ENCODE peak calls at places on chromosomes 3 and 15, in five cellular contexts. S is astrocyte of the spinal cord, P is fibroblast of the aortic adventitia, K is Peyer's patch, Y is foreskin keratinocyte. H is an unnamed sample.
A peak's percentile ranks its signal among the peaks of the same experiment; 100 is the strongest.

GRCh38 chr15:87667643-87668042 is 588.9 kb downstream of the NTRK3 start:
- DNase-seq in K (no peak), Y (peak; percentile 19), S (peak; percentile 19), P (no peak), H (no peak)

GRCh38 chr15:67331676-67332075 is 77.1 kb downstream of the IQCH start:
- DNase-seq in Y (no peak), S (no peak), P (peak; percentile 14), K (no peak), H (no peak)

GRCh38 chr15:58203537-58203936 is 65.4 kb downstream of the AQP9 start:
- DNase-seq in S (peak; percentile 96), Y (no peak), K (no peak), P (peak; percentile 99), H (no peak)

GRCh38 chr3:86989611-86990010 is 1.3 kb downstream of the VGLL3 start:
- DNase-seq in P (peak; percentile 63), K (no peak), Y (no peak), S (peak; percentile 29), H (no peak)

GRCh38 chr3:123652346-123652984 is 67.6 kb upstream of the HACD2 start:
- DNase-seq in S (peak; percentile 77), P (peak; percentile 76), K (peak; percentile 31), Y (peak; percentile 32), H (peak; percentile 64)

GRCh38 chr3:58419782-58420512 is 13.7 kb downstream of the PDHB start:
- DNase-seq in S (peak; percentile 18), P (peak; percentile 84), Y (no peak), K (no peak), H (no peak)

GRCh38 chr3:15602146-15602536 is 596 bp downstream of the BTD start:
- DNase-seq in S (no peak), K (no peak), P (no peak), Y (no peak), H (no peak)

GRCh38 chr3:182179631-182180030 is 467.9 kb downstream of the SOX2 start:
- DNase-seq in S (no peak), P (no peak), K (no peak), Y (no peak), H (no peak)

GRCh38 chr15:62426387-62426956 is 261.4 kb upstream of the C2CD4B start:
- DNase-seq in Y (no peak), S (peak; percentile 84), K (no peak), P (peak; percentile 25), H (no peak)

GRCh38 chr3:78895528-78895927 is 872.3 kb downstream of the ROBO1 start:
- DNase-seq in P (peak; percentile 49), Y (no peak), S (peak; percentile 47), K (no peak), H (no peak)

GRCh38 chr3:164460851-164461250 is 617.4 kb downstream of the SI start:
- DNase-seq in Y (no peak), P (peak; percentile 20), S (no peak), K (no peak), H (no peak)

GRCh38 chr15:83559310-83559966 is 94.5 kb upstream of the ADAMTSL3 start:
- DNase-seq in K (no peak), P (peak; percentile 78), Y (peak; percentile 61), S (peak; percentile 56), H (peak; percentile 65)

GRCh38 chr3:99920530-99921376 is 103.1 kb downstream of the CMSS1 start:
- DNase-seq in K (peak; percentile 20), Y (no peak), P (peak; percentile 73), S (peak; percentile 38), H (no peak)

GRCh38 chr3:33848624-33849347 is 50.4 kb downstream of the PDCD6IP start:
- DNase-seq in Y (no peak), S (no peak), P (no peak), K (no peak), H (peak; percentile 50)

GRCh38 chr15:50241684-50242450 is 23.7 kb downstream of the HDC start:
- DNase-seq in Y (peak; percentile 63), S (no peak), K (no peak), P (peak; percentile 39), H (no peak)

GRCh38 chr15:70794596-70795310 is 31.4 kb upstream of the UACA start:
- DNase-seq in Y (no peak), K (no peak), S (peak; percentile 88), P (peak; percentile 26), H (no peak)

GRCh38 chr3:17137321-17137826 is 252.6 kb downstream of the PLCL2 start:
- DNase-seq in S (no peak), Y (no peak), K (no peak), P (no peak), H (no peak)

GRCh38 chr3:104628185-104628789 is 738.4 kb upstream of the ALCAM start:
- DNase-seq in S (peak; percentile 69), P (peak; percentile 78), Y (peak; percentile 67), K (no peak), H (no peak)

GRCh38 chr3:127273196-127273595 is 14.7 kb downstream of the PRR20G start:
- DNase-seq in P (no peak), K (no peak), Y (peak; percentile 77), S (no peak), H (no peak)

GRCh38 chr3:136901391-136901790 is 39.4 kb downstream of the NCK1 start:
- DNase-seq in Y (no peak), P (no peak), S (no peak), K (no peak), H (no peak)

GRCh38 chr3:184373422-184373821 is 4.6 kb downstream of the THPO start:
- DNase-seq in Y (no peak), K (no peak), P (peak; percentile 83), S (peak; percentile 23), H (no peak)

GRCh38 chr3:143674100-143674968 is 173.9 kb downstream of the SLC9A9 start:
- DNase-seq in P (peak; percentile 79), K (peak; percentile 84), S (peak; percentile 78), Y (peak; percentile 50), H (peak; percentile 84)

GRCh38 chr15:101445109-101445508 is 44.4 kb downstream of the PCSK6 start:
- DNase-seq in K (no peak), Y (no peak), S (no peak), P (no peak), H (no peak)

GRCh38 chr15:101442272-101442671 is 47.2 kb downstream of the PCSK6 start:
- DNase-seq in K (no peak), S (no peak), P (no peak), Y (no peak), H (no peak)

GRCh38 chr15:101445562-101446526 is 43.7 kb downstream of the PCSK6 start:
- DNase-seq in P (peak; percentile 71), S (no peak), Y (peak; percentile 79), K (no peak), H (no peak)

GRCh38 chr15:101441706-101442105 is 47.8 kb downstream of the PCSK6 start:
- DNase-seq in P (peak; percentile 39), S (no peak), K (no peak), Y (no peak), H (no peak)

GRCh38 chr15:101444015-101444414 is 45.5 kb downstream of the PCSK6 start:
- DNase-seq in Y (no peak), K (no peak), S (no peak), P (no peak), H (no peak)
- TF ChIP-seq CTCF in Y (no peak), K (no peak), S (no peak), P (no peak), H (no peak)

GRCh38 chr3:188664795-188665194 is 507.0 kb upstream of the TPRG1 start:
- DNase-seq in S (no peak), P (no peak), K (no peak), Y (no peak), H (peak; percentile 29)
- TF ChIP-seq CTCF in S (peak; percentile 22), P (no peak), K (no peak), Y (peak; percentile 61), H (peak; percentile 42)

DNA sequence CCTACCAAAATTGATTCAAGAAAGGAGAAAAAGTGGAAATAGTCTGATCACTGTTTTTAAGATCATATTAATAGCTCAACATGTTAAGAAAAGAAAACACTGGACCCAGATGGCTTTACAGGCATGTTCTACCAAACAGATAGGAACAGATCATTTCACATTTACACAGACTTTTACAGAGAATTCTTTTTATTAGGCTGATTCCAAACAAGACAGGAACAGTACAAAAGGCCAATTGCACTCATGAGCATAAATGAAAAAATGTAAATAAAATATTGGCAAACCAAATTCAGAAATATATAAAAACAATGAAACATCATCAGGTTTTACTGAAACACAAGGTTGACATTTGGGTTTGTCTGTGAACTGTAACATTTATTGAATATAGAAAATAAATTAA is 106.5 kb downstream of the WNT5A start:
- DNase-seq in Y (no peak), S (no peak), P (no peak), K (no peak), H (no peak)
- TF ChIP-seq CTCF in Y (no peak), S (no peak), P (no peak), K (no peak), H (no peak)

DNA sequence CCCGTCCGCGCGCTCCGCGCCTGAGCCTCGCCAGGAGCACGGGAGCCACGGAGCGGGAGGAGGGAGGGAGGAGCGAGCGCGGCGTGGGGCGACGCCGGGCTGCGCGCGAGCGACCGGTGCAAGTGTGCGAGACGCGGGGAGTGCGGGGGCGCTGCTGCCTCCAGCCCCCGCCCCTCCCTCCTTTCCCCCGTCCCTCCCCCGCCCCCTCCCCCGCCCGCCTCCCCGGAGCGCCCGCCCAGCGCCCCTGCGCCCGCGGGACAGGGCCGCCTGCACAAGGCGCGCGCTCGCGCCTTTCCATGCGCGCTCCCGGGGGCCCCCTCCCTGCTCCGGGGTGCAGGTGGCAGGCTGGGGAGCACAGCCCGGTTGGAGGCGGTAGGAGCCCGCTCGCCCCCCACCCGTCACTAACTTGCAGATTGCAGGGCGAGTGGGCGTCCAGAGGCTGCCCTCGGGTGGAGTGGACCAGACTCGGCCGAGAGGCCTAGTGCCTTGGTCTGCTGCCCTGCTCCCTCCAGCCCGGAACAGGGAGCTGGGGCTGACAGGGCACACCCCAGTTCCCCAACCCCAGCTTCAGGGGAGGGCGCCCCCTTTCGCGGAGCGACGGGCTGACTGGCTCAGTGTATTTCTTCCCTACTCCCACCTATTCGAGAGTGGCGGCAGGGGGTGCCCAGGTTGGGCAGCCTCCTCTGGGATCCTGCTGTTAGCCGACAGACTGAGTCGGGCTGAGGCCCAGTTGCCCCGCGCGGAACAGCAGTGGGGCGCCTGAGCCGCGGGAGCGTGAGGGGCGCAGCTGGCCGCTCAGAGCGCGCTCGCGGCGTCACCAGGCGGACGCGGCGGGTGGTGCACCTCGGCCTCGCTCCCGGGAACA is at the start of gene WNT7A:
- DNase-seq in P (no peak), Y (peak; percentile 79), K (no peak), S (no peak), H (peak; percentile 69)
- TF ChIP-seq CTCF in P (peak; percentile 24), Y (peak; percentile 98), K (no peak), S (no peak), H (peak; percentile 96)

DNA sequence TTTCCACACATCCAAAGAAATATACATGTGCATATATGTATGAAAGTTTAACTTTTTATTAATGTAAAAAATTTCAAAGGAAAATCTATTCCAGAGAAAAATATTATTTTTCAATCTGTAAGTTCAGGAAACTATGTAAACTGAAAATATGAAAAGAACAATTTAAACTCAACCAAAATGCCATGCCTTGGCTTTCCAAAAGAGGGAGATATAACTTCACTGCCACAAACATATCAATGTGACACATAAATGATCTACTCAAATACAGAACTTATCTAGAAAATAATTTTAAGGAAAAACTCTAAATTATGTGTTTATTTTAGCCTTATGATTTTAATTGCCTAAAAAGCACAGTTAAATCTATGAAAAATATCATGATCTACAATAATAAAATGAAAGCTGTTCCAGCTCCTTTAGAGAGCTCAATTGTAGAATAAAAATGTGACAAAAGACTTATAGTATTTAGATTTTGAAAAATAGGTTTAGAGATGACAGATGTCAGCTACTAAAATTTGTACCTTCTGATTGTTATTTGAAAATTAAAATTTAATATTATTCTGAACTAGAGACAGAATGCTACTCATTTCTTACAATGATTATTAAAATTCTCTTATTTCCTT is 94.8 kb downstream of the GBE1 start:
- DNase-seq in K (no peak), P (peak; percentile 64), Y (peak; percentile 13), S (peak; percentile 43), H (no peak)
- TF ChIP-seq CTCF in K (peak; percentile 31), P (peak; percentile 85), Y (peak; percentile 89), S (peak; percentile 81), H (peak; percentile 30)